ENCODE peak calls at places on chromosomes 13 and 19, in five cellular contexts. R, H, E, A and Z are unnamed samples.
A peak's percentile ranks its signal among the peaks of the same experiment; 100 is the strongest.

GRCh38 chr19:35738021-35738886 is 4.0 kb downstream of the IGFLR1 start:
- DNase-seq in E (no peak), R (peak; percentile 76), H (no peak), A (no peak), Z (no peak)

GRCh38 chr13:50672025-50672424 is 171.5 kb downstream of the DLEU7 start:
- DNase-seq in E (no peak), H (no peak), A (no peak), R (no peak), Z (no peak)

GRCh38 chr13:44834404-44834803 is 154.9 kb downstream of the NUFIP1 start:
- DNase-seq in H (no peak), E (no peak), A (no peak), R (no peak), Z (no peak)

GRCh38 chr13:39760521-39760920 is 105.1 kb downstream of the COG6 start:
- DNase-seq in A (no peak), E (no peak), R (no peak), H (no peak), Z (no peak)

GRCh38 chr13:31119966-31120733 is 41.6 kb downstream of the HSPH1 start:
- DNase-seq in R (no peak), H (no peak), A (no peak), E (no peak), Z (no peak)

GRCh38 chr13:97434417-97435296 is 688 bp downstream of the RAP2A start:
- DNase-seq in A (peak; percentile 40), E (peak; percentile 39), R (no peak), H (peak; percentile 78), Z (peak; percentile 47)

GRCh38 chr13:106533940-106534843 is 1.3 kb downstream of the EFNB2 start:
- DNase-seq in R (peak; percentile 88), H (peak; percentile 78), E (no peak), A (peak; percentile 53), Z (peak; percentile 75)

GRCh38 chr13:23871616-23872220 is 17.5 kb downstream of the MIPEP start:
- DNase-seq in A (no peak), R (no peak), E (peak; percentile 55), H (no peak), Z (no peak)

GRCh38 chr13:73987618-73988017 is 146.6 kb downstream of the KLF12 start:
- DNase-seq in R (no peak), H (no peak), A (no peak), E (no peak), Z (no peak)

GRCh38 chr19:19468424-19469050 is 46.8 kb downstream of the TSSK6 start:
- DNase-seq in E (peak; percentile 38), A (no peak), H (no peak), R (no peak), Z (no peak)

GRCh38 chr19:27846944-27847343 is 1366.0 kb downstream of the UQCRFS1 start:
- DNase-seq in R (no peak), H (no peak), E (no peak), A (no peak), Z (no peak)

GRCh38 chr13:24267283-24267682 is 42.1 kb upstream of the C1QTNF9 start:
- DNase-seq in E (no peak), H (no peak), R (no peak), A (no peak), Z (no peak)

GRCh38 chr13:85508683-85509329 is 290.4 kb downstream of the SLITRK6 start:
- DNase-seq in A (no peak), E (peak; percentile 13), R (no peak), H (no peak), Z (no peak)

GRCh38 chr19:1690570-1691307 is 38.3 kb upstream of the TCF3 start:
- DNase-seq in A (no peak), R (no peak), E (peak; percentile 73), H (no peak), Z (peak; percentile 75)

GRCh38 chr19:15286688-15287355 is 45.5 kb downstream of the BRD4 start:
- DNase-seq in R (no peak), H (no peak), E (no peak), A (no peak), Z (no peak)

GRCh38 chr19:15285896-15286591 is 46.3 kb downstream of the BRD4 start:
- DNase-seq in A (no peak), R (no peak), H (no peak), E (no peak), Z (no peak)

GRCh38 chr19:15283141-15283885 is 49.0 kb downstream of the BRD4 start:
- DNase-seq in R (no peak), A (no peak), E (no peak), H (peak; percentile 77), Z (no peak)

GRCh38 chr19:15284091-15284490 is 48.2 kb downstream of the BRD4 start:
- DNase-seq in E (no peak), H (no peak), A (no peak), R (no peak), Z (no peak)

DNA sequence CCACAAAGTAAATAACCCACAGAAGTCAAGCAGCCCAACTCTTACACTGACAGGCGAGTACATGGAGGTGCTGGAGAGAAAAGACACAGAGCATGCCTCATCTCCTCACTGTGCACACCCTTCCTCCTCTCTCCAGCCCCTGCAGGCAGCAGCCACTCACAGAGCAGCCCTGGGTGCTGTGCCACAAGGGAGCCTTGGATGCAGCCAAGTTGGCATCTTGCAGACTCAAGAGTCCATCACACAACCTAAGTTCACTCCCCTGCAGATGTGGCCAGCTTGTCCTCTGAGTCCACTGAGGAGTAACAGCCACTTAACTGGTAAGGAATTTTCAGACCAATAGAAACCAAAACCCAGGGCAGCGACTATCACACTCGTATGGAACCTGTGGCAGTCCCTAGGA is 47.4 kb downstream of the BRD4 start:
- DNase-seq in R (no peak), E (no peak), A (no peak), H (no peak), Z (no peak)
- H3K4me1 ChIP-seq in R (peaks cover 83% of the 10 kb centered on the region), E (peaks cover 74% of the 10 kb centered on the region), A (peaks cover 60% of the 10 kb centered on the region), H (peaks cover 100% of the 10 kb centered on the region), Z (peaks cover 66% of the 10 kb centered on the region)

GRCh38 chr13:99359493-99359892 is 52.3 kb upstream of the GPR183 start:
- DNase-seq in E (no peak), A (no peak), H (no peak), R (no peak), Z (no peak)
- H3K4me1 ChIP-seq in E (no peaks in the 10 kb centered on the region), A (no peaks in the 10 kb centered on the region), H (no peaks in the 10 kb centered on the region), R (peaks cover 9% of the 10 kb centered on the region), Z (no peaks in the 10 kb centered on the region)

GRCh38 chr19:4066176-4066606 is 508 bp downstream of the ZBTB7A start:
- DNase-seq in E (no peak), H (peak; percentile 84), A (peak; percentile 69), R (peak; percentile 87), Z (no peak)

GRCh38 chr19:4064551-4065260 is 2.0 kb downstream of the ZBTB7A start:
- DNase-seq in R (peak; percentile 90), A (peak; percentile 63), H (peak; percentile 89), E (peak; percentile 62), Z (no peak)

GRCh38 chr19:4066682-4067395 is at the start of gene ZBTB7A:
- DNase-seq in A (peak; percentile 84), H (peak; percentile 95), R (peak; percentile 93), E (peak; percentile 82), Z (peak; percentile 86)

GRCh38 chr19:4064073-4064550 is 2.6 kb downstream of the ZBTB7A start:
- DNase-seq in H (peak; percentile 82), A (peak; percentile 36), E (no peak), R (peak; percentile 87), Z (no peak)

DNA sequence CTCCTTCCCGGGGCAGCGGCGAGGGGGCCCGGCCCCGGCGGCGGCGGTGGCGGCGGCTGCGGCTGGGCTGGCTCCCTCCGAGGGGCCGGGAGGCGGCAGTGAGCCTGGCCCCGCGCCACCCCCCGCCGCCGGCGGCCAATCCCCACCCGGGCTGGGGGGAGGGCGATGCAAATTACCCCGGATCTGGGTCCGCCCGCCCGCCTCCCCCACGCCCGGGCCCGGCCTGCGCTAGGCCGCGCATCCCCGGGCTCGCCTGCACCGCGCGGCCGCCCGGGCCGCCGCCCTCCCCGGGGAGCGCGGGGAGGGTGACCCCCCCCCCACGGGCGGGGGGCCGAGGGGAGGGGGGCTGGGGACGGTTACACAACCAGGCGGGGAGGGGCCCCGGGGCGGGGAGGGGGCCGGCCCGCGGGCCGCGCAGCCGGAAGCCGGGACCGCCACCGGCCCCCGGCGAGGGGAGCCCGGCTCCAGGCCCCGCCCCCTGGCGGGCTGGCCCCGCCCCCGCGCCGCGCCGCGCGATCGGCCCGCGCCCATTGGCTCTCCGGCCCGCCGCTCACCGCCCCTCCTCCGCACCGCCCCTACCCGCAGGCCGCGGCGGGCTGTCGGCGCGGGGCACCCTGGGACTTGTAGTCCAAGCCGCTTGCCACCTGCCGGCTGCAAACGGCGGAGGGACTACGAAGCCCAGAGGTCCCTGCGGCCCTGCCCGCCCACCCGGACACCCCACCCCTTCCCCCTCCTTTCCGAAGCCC is 1.1 kb downstream of the ZBTB7A start:
- DNase-seq in H (peak; percentile 99), R (peak; percentile 97), A (peak; percentile 97), E (peak; percentile 98), Z (peak; percentile 96)
- H3K4me1 ChIP-seq in H (peaks cover 54% of the 10 kb centered on the region), R (peaks cover 30% of the 10 kb centered on the region), A (peaks cover 33% of the 10 kb centered on the region), E (peaks cover 11% of the 10 kb centered on the region), Z (peaks cover 4% of the 10 kb centered on the region)

GRCh38 chr19:16345457-16345856 is 20.8 kb downstream of the KLF2 start:
- DNase-seq in R (no peak), A (no peak), E (no peak), H (no peak), Z (no peak)

GRCh38 chr19:16342002-16342715 is 17.5 kb downstream of the KLF2 start:
- DNase-seq in A (no peak), R (no peak), H (no peak), E (no peak), Z (peak; percentile 54)

GRCh38 chr19:16340654-16341053 is 16.0 kb downstream of the KLF2 start:
- DNase-seq in R (no peak), A (no peak), H (no peak), E (no peak), Z (no peak)

GRCh38 chr19:16340092-16340491 is 15.5 kb downstream of the KLF2 start:
- DNase-seq in E (no peak), H (no peak), R (no peak), A (no peak), Z (no peak)

GRCh38 chr19:16343156-16343555 is 18.5 kb downstream of the KLF2 start:
- DNase-seq in A (no peak), E (no peak), H (no peak), R (no peak), Z (no peak)
- H3K4me1 ChIP-seq in A (peaks cover 12% of the 10 kb centered on the region), E (peaks cover 6% of the 10 kb centered on the region), H (peaks cover 45% of the 10 kb centered on the region), R (peaks cover 15% of the 10 kb centered on the region), Z (peaks cover 18% of the 10 kb centered on the region)